ENCODE peak calls at places on chromosomes 3 and 15, in nine cellular contexts. B is endothelial cell of umbilical vein, J is SK-N-SH, M is germinal center, Z is A549, R is mucosa of descending colon, X is glomerular endothelial cell, S is tibial artery, Y is NCI-H2171 treated with DMSO at 0.1 percent for 48 hours. D is an unnamed sample.

GRCh38 chr3:122383915-122384697 is at the start of gene FAM162A:
- DNase-seq in Z (peak; percentile 80), R (peak; percentile 97), Y (peak; percentile 95), S (peak; percentile 94), B (peak; percentile 96), J (peak; percentile 93), M (peak; percentile 93), X (no peak), D (peak; percentile 90)

GRCh38 chr3:158839966-158840365 is 38.1 kb downstream of the MFSD1 start:
- DNase-seq in Z (no peak), S (no peak), M (no peak), J (no peak), X (no peak), Y (no peak), B (no peak), R (no peak), D (no peak)

GRCh38 chr3:187519428-187519890 is 150.7 kb downstream of the SST start:
- DNase-seq in R (no peak), S (no peak), B (no peak), M (no peak), Y (no peak), J (no peak), X (no peak), Z (no peak), D (no peak)

GRCh38 chr3:194279701-194280360 is 71.3 kb downstream of the CPN2 start:
- DNase-seq in J (no peak), R (no peak), Z (no peak), X (no peak), M (no peak), B (no peak), Y (no peak), S (peak; percentile 14), D (no peak)

GRCh38 chr3:162632672-162633071 is 1136.1 kb downstream of the OTOL1 start:
- DNase-seq in Y (no peak), Z (no peak), M (no peak), X (no peak), B (no peak), S (no peak), R (no peak), J (no peak), D (no peak)

GRCh38 chr15:99130765-99131440 is 26.0 kb downstream of the SYNM start:
- DNase-seq in X (no peak), Z (no peak), B (no peak), J (no peak), M (no peak), Y (no peak), S (no peak), R (no peak), D (no peak)

GRCh38 chr3:33061782-33062181 is 35.2 kb downstream of the GLB1 start:
- DNase-seq in S (no peak), J (no peak), X (no peak), R (no peak), M (peak; percentile 22), Y (no peak), B (no peak), Z (no peak), D (no peak)

GRCh38 chr3:185082149-185082548 is 70.7 kb downstream of the C3orf70 start:
- DNase-seq in B (no peak), J (no peak), X (no peak), Y (no peak), R (no peak), M (no peak), Z (no peak), S (no peak), D (no peak)

GRCh38 chr3:62876064-62876463 is 848 bp upstream of the CADPS start:
- DNase-seq in Z (no peak), M (peak; percentile 49), S (no peak), B (peak; percentile 21), R (peak; percentile 67), X (peak; percentile 5), Y (peak; percentile 67), J (peak; percentile 2), D (no peak)

GRCh38 chr15:49255966-49256759 is 86.1 kb downstream of the GALK2 start:
- DNase-seq in R (no peak), Y (peak; percentile 86), J (no peak), M (no peak), B (no peak), S (no peak), X (no peak), Z (no peak), D (no peak)

GRCh38 chr15:57319226-57319918 is 56.9 kb upstream of the CGNL1 start:
- DNase-seq in R (peak; percentile 26), Z (no peak), S (no peak), J (no peak), M (no peak), B (no peak), X (no peak), Y (peak; percentile 95), D (no peak)

GRCh38 chr3:125211523-125212095 is 939 bp downstream of the SLC12A8 start:
- DNase-seq in Y (no peak), R (peak; percentile 27), M (no peak), J (no peak), S (no peak), Z (no peak), X (no peak), B (no peak), D (no peak)

GRCh38 chr15:55715355-55716076 is 27.4 kb downstream of the PRTG start:
- DNase-seq in Z (no peak), B (no peak), Y (no peak), M (no peak), R (no peak), J (no peak), X (no peak), S (no peak), D (no peak)

GRCh38 chr3:38711321-38711720 is 61.8 kb upstream of the SCN5A start:
- DNase-seq in J (no peak), R (no peak), Y (no peak), X (no peak), Z (no peak), S (no peak), B (no peak), M (no peak), D (no peak)

GRCh38 chr15:58842713-58843396 is 71.8 kb downstream of the MINDY2 start:
- DNase-seq in B (no peak), Y (no peak), Z (no peak), X (no peak), J (no peak), S (no peak), R (no peak), M (no peak), D (no peak)

GRCh38 chr15:48456126-48456525 is 124.9 kb downstream of the DUT start:
- DNase-seq in Y (no peak), J (no peak), B (no peak), R (no peak), Z (no peak), X (no peak), M (no peak), S (no peak), D (no peak)

GRCh38 chr3:18438586-18438985 is 13.4 kb upstream of the SATB1 start:
- DNase-seq in J (no peak), B (no peak), R (peak; percentile 20), S (no peak), X (no peak), Y (no peak), M (no peak), Z (no peak), D (peak; percentile 36)

GRCh38 chr15:92005154-92005553 is 151.6 kb downstream of the SLCO3A1 start:
- DNase-seq in R (peak; percentile 39), Y (peak; percentile 54), J (peak; percentile 52), B (no peak), M (peak; percentile 26), X (no peak), S (no peak), Z (no peak), D (no peak)

GRCh38 chr3:108420926-108421325 is 89.5 kb downstream of the MYH15 start:
- DNase-seq in R (no peak), J (no peak), Y (no peak), X (no peak), Z (no peak), M (no peak), S (no peak), B (no peak), D (no peak)

GRCh38 chr15:64485796-64486195 is 25.4 kb downstream of the ZNF609 start:
- DNase-seq in R (no peak), M (no peak), J (no peak), B (no peak), S (no peak), Z (no peak), Y (no peak), X (no peak), D (no peak)

GRCh38 chr3:13709706-13710105 is 160.8 kb downstream of the FBLN2 start:
- DNase-seq in B (no peak), M (no peak), R (no peak), S (no peak), Z (no peak), X (no peak), J (no peak), Y (no peak), D (no peak)

D was measured in MV-4-11.